ENCODE peak calls at places on chromosomes 3 and 15, in four cellular contexts. N is kidney glomerular epithelial cell, Q is glomerular endothelial cell, W is uterus. U is an unnamed sample.

GRCh38 chr3:195893121-195893449 is 15.3 kb downstream of the TNK2 start:
- DNase-seq in N (no peak), Q (no peak), W (no peak), U (no peak)

GRCh38 chr3:134211797-134212196 is 38.9 kb downstream of the RYK start:
- DNase-seq in N (peak), Q (no peak), W (no peak), U (peak)

GRCh38 chr15:59313703-59314332 is 58.9 kb downstream of the MYO1E start:
- DNase-seq in N (peak), Q (no peak), W (peak), U (no peak)

GRCh38 chr3:138227650-138228049 is 40.5 kb downstream of the ARMC8 start:
- DNase-seq in N (no peak), Q (no peak), W (no peak), U (no peak)

GRCh38 chr3:161423911-161424522 is 52.7 kb upstream of the SPTSSB start:
- DNase-seq in N (peak), Q (peak), W (no peak), U (no peak)

GRCh38 chr15:28989239-28989830 is 103.6 kb downstream of the APBA2 start:
- DNase-seq in N (no peak), Q (no peak), W (no peak), U (no peak)

GRCh38 chr3:28008235-28008634 is 233.2 kb upstream of the CMC1 start:
- DNase-seq in N (no peak), Q (no peak), W (no peak), U (no peak)

GRCh38 chr3:10722921-10723320 is 93.1 kb upstream of the SLC6A11 start:
- DNase-seq in N (no peak), Q (no peak), W (no peak), U (no peak)

GRCh38 chr3:175108613-175109151 is 249.5 kb downstream of the NAALADL2 start:
- DNase-seq in N (no peak), Q (no peak), W (no peak), U (no peak)

GRCh38 chr3:20692675-20693074 is 506.7 kb upstream of the SGO1 start:
- DNase-seq in N (no peak), Q (no peak), W (no peak), U (no peak)

GRCh38 chr15:74961616-74962015 is 5.0 kb upstream of the RPP25 start:
- DNase-seq in N (no peak), Q (no peak), W (no peak), U (no peak)

GRCh38 chr15:66654718-66655375 is 47.2 kb upstream of the SMAD6 start:
- DNase-seq in N (no peak), Q (no peak), W (no peak), U (no peak)

U was measured in pulmonary artery endothelial cell.